ENCODE peak calls at places on chromosomes 7 and 10, in ten cellular contexts. V, F, O, G, P, K, I, J, H and Z are unnamed samples.

GRCh38 chr10:113680172-113681111 is 730 bp downstream of the CASP7 start:
- DNase-seq in H (peak; percentile 67), P (no peak), I (no peak), F (no peak), J (peak; percentile 46), V (peak; percentile 57), G (peak; percentile 43), K (peak; percentile 53), O (peak; percentile 52), Z (no peak)

GRCh38 chr7:150738092-150739044 is 1.1 kb downstream of the GIMAP5 start:
- DNase-seq in K (no peak), P (no peak), I (no peak), G (no peak), V (no peak), F (no peak), J (no peak), H (no peak), O (no peak), Z (no peak)

GRCh38 chr10:47309403-47310089 is 9.5 kb downstream of the GDF10 start:
- DNase-seq in P (no peak), O (no peak), G (no peak), F (no peak), I (no peak), J (no peak), H (no peak), V (no peak), K (no peak), Z (no peak)

GRCh38 chr10:114477285-114477684 is 73.0 kb upstream of the AFAP1L2 start:
- DNase-seq in H (no peak), P (no peak), J (peak; percentile 58), F (no peak), O (peak; percentile 85), G (peak; percentile 77), I (no peak), K (peak; percentile 19), V (no peak), Z (no peak)

GRCh38 chr10:50250058-50250854 is 1.1 kb downstream of the ASAH2 start:
- DNase-seq in H (no peak), F (no peak), I (no peak), P (no peak), K (no peak), G (no peak), J (no peak), V (no peak), O (no peak), Z (no peak)

GRCh38 chr10:5854178-5854570 is 35.5 kb downstream of the ANKRD16 start:
- DNase-seq in K (no peak), H (no peak), I (no peak), G (no peak), O (no peak), V (no peak), P (no peak), J (no peak), F (no peak), Z (no peak)

GRCh38 chr7:46153951-46154787 is 233.1 kb upstream of the IGFBP3 start:
- DNase-seq in H (no peak), K (no peak), V (no peak), P (no peak), G (no peak), J (no peak), O (no peak), I (no peak), F (no peak), Z (no peak)

GRCh38 chr10:60123172-60123571 is 216.8 kb upstream of the CCDC6 start:
- DNase-seq in F (no peak), P (no peak), V (no peak), J (peak; percentile 80), K (peak; percentile 17), O (no peak), H (no peak), I (no peak), G (no peak), Z (no peak)

GRCh38 chr7:19708397-19709248 is at the start of gene POLR1F:
- DNase-seq in O (peak; percentile 89), V (peak; percentile 95), G (peak; percentile 97), H (peak; percentile 96), I (peak; percentile 84), K (peak; percentile 97), J (peak; percentile 97), F (peak; percentile 91), P (peak; percentile 95), Z (peak; percentile 83)

GRCh38 chr7:19715499-19715898 is 6.7 kb upstream of the POLR1F start:
- DNase-seq in J (no peak), V (no peak), H (no peak), K (no peak), P (no peak), O (no peak), G (no peak), I (no peak), F (no peak), Z (no peak)

GRCh38 chr7:19709249-19709578 is 377 bp upstream of the POLR1F start:
- DNase-seq in P (no peak), J (no peak), O (no peak), H (no peak), V (no peak), I (no peak), G (no peak), K (no peak), F (no peak), Z (no peak)

GRCh38 chr7:19713676-19714075 is 4.8 kb upstream of the POLR1F start:
- DNase-seq in J (peak; percentile 55), H (no peak), V (no peak), G (no peak), F (peak; percentile 4), P (peak; percentile 38), I (peak; percentile 7), K (peak; percentile 62), O (peak; percentile 61), Z (peak; percentile 54)
- TF ChIP-seq CTCF in J (peak; percentile 60), H (peak; percentile 56), V (peak; percentile 48), G (peak; percentile 50), F (peak; percentile 76), P (peak; percentile 75), I (peak; percentile 44), K (peak; percentile 53), O (peak; percentile 62), Z (peak; percentile 69)

GRCh38 chr7:142300689-142301088 is 42.8 kb upstream of the PRSS58 start:
- DNase-seq in F (no peak), I (no peak), H (no peak), V (no peak), G (no peak), J (no peak), K (no peak), O (no peak), P (no peak), Z (no peak)

GRCh38 chr7:142307246-142307900 is 49.5 kb upstream of the PRSS58 start:
- DNase-seq in P (no peak), F (no peak), I (no peak), G (no peak), V (no peak), K (no peak), O (no peak), J (no peak), H (no peak), Z (no peak)

GRCh38 chr7:142301299-142301698 is 43.4 kb upstream of the PRSS58 start:
- DNase-seq in P (no peak), J (no peak), O (no peak), I (no peak), K (no peak), V (no peak), G (no peak), F (no peak), H (no peak), Z (no peak)

GRCh38 chr7:142301923-142302550 is 44.2 kb upstream of the PRSS58 start:
- DNase-seq in K (no peak), O (no peak), P (no peak), I (no peak), V (no peak), F (no peak), G (no peak), H (no peak), J (peak; percentile 12), Z (no peak)

DNA sequence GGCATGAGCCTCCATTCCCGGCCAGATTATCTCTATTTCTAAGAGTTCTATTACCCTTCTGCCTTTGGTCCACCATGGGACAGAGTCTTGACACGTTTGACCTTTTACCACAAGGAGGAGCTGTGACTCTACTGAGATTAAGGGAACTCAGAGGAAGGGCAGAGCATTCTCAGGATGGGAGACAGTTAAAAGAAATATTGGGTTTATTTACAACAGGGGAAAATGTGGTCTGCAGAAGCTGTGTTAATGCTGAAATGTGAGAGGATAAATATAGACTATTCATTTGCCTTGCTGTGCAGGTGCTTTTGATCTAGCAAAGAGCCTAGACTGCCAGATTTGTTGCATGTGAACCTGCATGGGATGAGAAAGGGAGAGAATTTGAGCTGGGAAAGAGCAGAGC is 45.8 kb upstream of the PRSS58 start:
- DNase-seq in G (no peak), P (no peak), H (no peak), O (no peak), K (no peak), V (no peak), J (no peak), I (no peak), F (no peak), Z (no peak)
- TF ChIP-seq CTCF in G (no peak), P (peak; percentile 56), H (no peak), O (no peak), K (no peak), V (no peak), J (no peak), I (peak; percentile 48), F (peak; percentile 25), Z (no peak)

GRCh38 chr7:129777195-129777844 is 165.8 kb downstream of the NRF1 start:
- DNase-seq in V (no peak), O (no peak), I (no peak), P (no peak), H (no peak), K (no peak), J (no peak), G (no peak), F (no peak), Z (no peak)

GRCh38 chr7:129778770-129779601 is 167.5 kb downstream of the NRF1 start:
- DNase-seq in I (no peak), F (no peak), V (no peak), K (no peak), G (no peak), J (no peak), H (no peak), O (no peak), P (no peak), Z (no peak)

GRCh38 chr7:129779602-129780256 is 168.2 kb downstream of the NRF1 start:
- DNase-seq in G (no peak), H (peak; percentile 85), O (no peak), J (no peak), K (no peak), F (no peak), P (no peak), I (no peak), V (peak; percentile 72), Z (peak; percentile 78)

GRCh38 chr7:129776397-129776792 is 164.9 kb downstream of the NRF1 start:
- DNase-seq in I (no peak), K (no peak), G (no peak), O (no peak), P (no peak), F (no peak), J (no peak), H (no peak), V (no peak), Z (no peak)

GRCh38 chr7:129777993-129778769 is 166.7 kb downstream of the NRF1 start:
- DNase-seq in O (no peak), F (no peak), G (no peak), I (no peak), P (no peak), K (no peak), J (no peak), H (no peak), V (no peak), Z (no peak)
- TF ChIP-seq CTCF in O (no peak), F (no peak), G (no peak), I (no peak), P (no peak), K (no peak), J (no peak), H (no peak), V (no peak), Z (no peak)

GRCh38 chr7:131074585-131074984 is 253.1 kb upstream of the MKLN1 start:
- DNase-seq in V (no peak), O (no peak), G (no peak), I (no peak), J (no peak), K (no peak), H (no peak), F (no peak), P (no peak), Z (no peak)

GRCh38 chr7:131068604-131069021 is 259.1 kb upstream of the MKLN1 start:
- DNase-seq in F (no peak), I (no peak), P (no peak), G (no peak), J (peak; percentile 43), V (no peak), H (no peak), O (no peak), K (peak; percentile 39), Z (no peak)

GRCh38 chr7:131072505-131073091 is 255.1 kb upstream of the MKLN1 start:
- DNase-seq in J (peak; percentile 38), O (no peak), F (no peak), I (no peak), G (no peak), H (no peak), V (no peak), K (peak; percentile 60), P (no peak), Z (no peak)

GRCh38 chr7:131074043-131074442 is 253.6 kb upstream of the MKLN1 start:
- DNase-seq in F (no peak), O (no peak), V (no peak), H (no peak), K (no peak), G (no peak), J (no peak), I (no peak), P (no peak), Z (no peak)

GRCh38 chr7:131071786-131072504 is 255.7 kb upstream of the MKLN1 start:
- DNase-seq in H (no peak), P (no peak), K (peak; percentile 94), V (peak; percentile 39), F (no peak), J (peak; percentile 88), I (no peak), O (peak; percentile 26), G (peak; percentile 61), Z (no peak)
- TF ChIP-seq CTCF in H (peak; percentile 38), P (peak; percentile 60), K (peak; percentile 29), V (peak; percentile 29), F (peak; percentile 50), J (peak; percentile 35), I (peak; percentile 48), O (peak; percentile 27), G (no peak), Z (peak; percentile 40)